ENCODE peak calls at places on chromosomes 1 and 21, in four cellular contexts. D is fibroblast of lung, H is cardiac fibroblast, T is breast epithelium. J is an unnamed sample.

GRCh38 chr1:165717918-165718515 is 19.7 kb upstream of the ALDH9A1 start:
- DNase-seq in D (peak; percentile 78), H (peak; percentile 83), T (no peak), J (peak; percentile 17)

GRCh38 chr21:17491716-17492414 is 21.0 kb upstream of the CXADR start:
- DNase-seq in D (peak; percentile 98), H (peak; percentile 99), T (no peak), J (peak; percentile 99)

GRCh38 chr1:119387858-119388257 is 19.3 kb downstream of the HAO2 start:
- DNase-seq in D (no peak), H (no peak), T (no peak), J (no peak)

GRCh38 chr1:46134660-46135331 is 2.4 kb upstream of the PIK3R3 start:
- DNase-seq in D (peak; percentile 75), H (peak; percentile 98), T (no peak), J (peak; percentile 67)

GRCh38 chr1:67572594-67573221 is 112.3 kb upstream of the GADD45A start:
- DNase-seq in D (no peak), H (no peak), T (no peak), J (no peak)

GRCh38 chr1:118986291-118986838 is 1.8 kb downstream of the TBX15 start:
- DNase-seq in D (no peak), H (peak; percentile 54), T (no peak), J (no peak)

GRCh38 chr1:226029568-226030225 is 30.6 kb upstream of the SDE2 start:
- DNase-seq in D (no peak), H (no peak), T (no peak), J (no peak)

GRCh38 chr1:41642922-41643321 is 158.4 kb upstream of the EDN2 start:
- DNase-seq in D (no peak), H (no peak), T (no peak), J (no peak)

GRCh38 chr1:43978551-43979260 is at the start of gene B4GALT2:
- DNase-seq in D (no peak), H (peak; percentile 14), T (no peak), J (no peak)

GRCh38 chr1:108880850-108881249 is 4.1 kb downstream of the GPSM2 start:
- DNase-seq in D (peak; percentile 26), H (peak; percentile 20), T (no peak), J (no peak)

GRCh38 chr1:43204394-43204793 is 32.3 kb downstream of the CFAP57 start:
- DNase-seq in D (no peak), H (no peak), T (no peak), J (no peak)

GRCh38 chr1:216523449-216524190 is 100.4 kb upstream of the USH2A start:
- DNase-seq in D (peak; percentile 90), H (peak; percentile 48), T (no peak), J (no peak)

GRCh38 chr1:191757003-191757402 is 401.3 kb upstream of the RGS18 start:
- DNase-seq in D (peak; percentile 42), H (no peak), T (no peak), J (peak; percentile 97)

GRCh38 chr1:27555700-27556424 is 48.1 kb downstream of the AHDC1 start:
- DNase-seq in D (peak; percentile 64), H (peak; percentile 39), T (no peak), J (no peak)

GRCh38 chr1:214332950-214333798 is 52.2 kb downstream of the SMYD2 start:
- DNase-seq in D (peak; percentile 70), H (peak; percentile 70), T (peak; percentile 57), J (no peak)

GRCh38 chr21:35366348-35367085 is 317.4 kb upstream of the RUNX1 start:
- DNase-seq in D (peak; percentile 88), H (peak; percentile 83), T (no peak), J (no peak)

GRCh38 chr1:31397360-31398095 is 15.5 kb upstream of the SERINC2 start:
- DNase-seq in D (no peak), H (peak; percentile 45), T (no peak), J (no peak)

GRCh38 chr1:22611530-22611947 is 24.9 kb upstream of the C1QA start:
- DNase-seq in D (peak; percentile 59), H (peak; percentile 64), T (no peak), J (no peak)

GRCh38 chr1:226656201-226656600 is 82.9 kb downstream of the ITPKB start:
- DNase-seq in D (no peak), H (no peak), T (no peak), J (no peak)

GRCh38 chr1:4510276-4510691 is 144.1 kb upstream of the AJAP1 start:
- DNase-seq in D (no peak), H (no peak), T (no peak), J (no peak)

DNA sequence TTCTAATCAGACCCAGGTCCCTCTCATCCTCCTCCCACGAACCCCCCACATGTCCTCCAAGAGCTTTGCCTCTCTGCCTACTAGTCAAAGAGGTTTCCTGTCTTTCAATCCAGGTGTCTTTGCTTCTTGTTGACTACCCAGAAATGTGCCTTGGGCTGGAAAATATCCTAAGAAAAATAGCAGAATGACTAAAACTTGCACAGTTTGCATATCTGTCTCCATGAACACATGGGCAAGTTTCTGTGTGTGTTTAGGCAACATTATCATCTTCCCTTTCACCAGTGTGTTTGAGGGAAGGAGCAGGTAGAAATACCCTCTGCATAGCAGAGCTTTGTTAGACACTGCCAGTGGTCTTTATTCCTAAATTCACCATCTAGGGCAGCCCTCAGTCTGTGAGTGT is 1.5 kb downstream of the C1orf116 start:
- DNase-seq in D (no peak), H (no peak), T (no peak), J (no peak)
- H3K4me3 ChIP-seq in D (no peak overlapping the region), H (no peak overlapping the region), T (no peak overlapping the region), J (no peak overlapping the region)

GRCh38 chr1:161367684-161368398 is at the start of gene CFAP126:
- DNase-seq in D (peak; percentile 62), H (peak; percentile 90), T (peak; percentile 61), J (peak; percentile 33)
- TF ChIP-seq CTCF in D (no peak), H (peak; percentile 15), T (peak; percentile 24), J (no peak)

GRCh38 chr1:244451951-244452795 is 464 bp upstream of the ADSS2 start:
- DNase-seq in D (peak; percentile 99), H (peak; percentile 99), T (peak; percentile 98), J (peak; percentile 97)

GRCh38 chr1:244450597-244451538 is 841 bp downstream of the ADSS2 start:
- DNase-seq in D (peak; percentile 81), H (peak; percentile 84), T (peak; percentile 56), J (no peak)

GRCh38 chr1:244451539-244451950 is at the start of gene ADSS2:
- DNase-seq in D (no peak), H (no peak), T (no peak), J (no peak)

GRCh38 chr1:244456586-244456985 is 4.5 kb upstream of the CATSPERE start:
- DNase-seq in D (no peak), H (no peak), T (no peak), J (no peak)

GRCh38 chr1:244454412-244454811 is 2.7 kb upstream of the ADSS2 start:
- DNase-seq in D (no peak), H (no peak), T (no peak), J (no peak)
- H3K4me3 ChIP-seq in D (no peak overlapping the region), H (no peak overlapping the region), T (no peak overlapping the region), J (no peak overlapping the region)

GRCh38 chr1:15739745-15740144 is 2.6 kb upstream of the TMEM82 start:
- DNase-seq in D (no peak), H (no peak), T (no peak), J (no peak)
- TF ChIP-seq CTCF in D (no peak), H (peak; percentile 27), T (no peak), J (peak; percentile 30)

DNA sequence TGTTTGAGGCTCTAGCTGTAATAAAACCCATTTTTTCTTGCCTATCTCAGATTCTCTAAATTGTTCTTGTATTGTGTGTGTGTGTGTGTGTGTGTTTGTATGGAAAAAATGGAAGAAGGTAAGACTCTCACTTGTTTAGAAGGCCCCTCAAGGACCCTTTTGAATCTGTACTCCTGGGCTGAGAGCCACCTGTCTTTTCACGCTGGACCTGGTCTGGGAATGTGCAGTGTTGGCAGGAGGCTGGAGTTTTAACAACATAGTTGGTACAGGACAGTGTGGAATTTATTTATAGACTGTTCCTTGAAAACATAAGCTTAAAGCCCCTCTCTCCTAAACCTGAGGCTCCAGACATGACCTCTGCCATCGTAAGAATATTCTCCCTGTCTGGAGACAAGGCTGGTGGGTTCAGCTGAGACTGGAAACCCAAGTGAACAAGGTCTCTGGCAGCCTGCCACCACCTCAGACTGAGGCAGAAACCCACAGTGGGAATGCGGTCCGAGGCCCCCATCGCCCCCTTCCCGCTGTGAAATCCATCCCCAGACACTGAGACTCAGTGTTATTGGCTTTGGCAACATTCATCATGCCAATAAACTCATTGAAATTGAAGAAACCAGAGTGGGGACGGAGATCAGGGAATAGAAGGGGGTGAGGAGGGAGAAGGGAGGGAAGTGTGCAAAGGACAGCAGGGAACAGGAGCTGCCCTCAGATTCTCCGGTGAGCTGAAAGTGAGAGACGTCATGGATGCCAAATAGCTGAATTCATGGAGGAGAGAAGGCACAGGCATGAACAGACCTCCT is 24.6 kb upstream of the PLXNA2 start:
- DNase-seq in D (no peak), H (no peak), T (no peak), J (no peak)
- H3K4me3 ChIP-seq in D (no peak overlapping the region), H (no peak overlapping the region), T (no peak overlapping the region), J (no peak overlapping the region)

GRCh38 chr1:221271696-221272095 is 392.5 kb downstream of the HLX start:
- DNase-seq in D (no peak), H (no peak), T (no peak), J (no peak)
- TF ChIP-seq CTCF in D (no peak), H (no peak), T (no peak), J (no peak)

GRCh38 chr1:156595016-156595415 is 3.4 kb downstream of the NAXE start:
- DNase-seq in D (no peak), H (no peak), T (no peak), J (no peak)

GRCh38 chr1:156598125-156598524 is 3.2 kb downstream of the GPATCH4 start:
- DNase-seq in D (no peak), H (no peak), T (no peak), J (no peak)

GRCh38 chr1:156594124-156594678 is 2.6 kb downstream of the NAXE start:
- DNase-seq in D (no peak), H (no peak), T (no peak), J (no peak)

GRCh38 chr1:156598731-156599432 is 2.4 kb downstream of the GPATCH4 start:
- DNase-seq in D (no peak), H (no peak), T (no peak), J (no peak)

GRCh38 chr1:156596426-156596825 is 4.8 kb downstream of the NAXE start:
- DNase-seq in D (no peak), H (no peak), T (no peak), J (no peak)
- H3K4me3 ChIP-seq in D (no peak overlapping the region), H (no peak overlapping the region), T (no peak overlapping the region), J (no peak overlapping the region)

J was measured in retinal pigment epithelial cell.